ENCODE peak calls at places on chromosomes 5 and 9, in six cellular contexts. Y is HCT116, E is SK-N-SH, Q is GM12878, N is HepG2, S is K562. J is an unnamed sample.

GRCh38 chr5:98769006-98769255 is 4.5 kb upstream of the RGMB start:
- DNase-seq in Y (no peak), E (peak), Q (no peak), N (no peak), S (no peak), J (no peak)

GRCh38 chr9:91536211-91536691 is 112.6 kb upstream of the NFIL3 start:
- DNase-seq in Y (peak), E (no peak), Q (no peak), N (peak), S (no peak), J (peak)

GRCh38 chr9:73133042-73133651 is 18.5 kb upstream of the ANXA1 start:
- DNase-seq in Y (no peak), E (no peak), Q (no peak), N (no peak), S (no peak), J (no peak)

GRCh38 chr9:110099236-110099741 is 108.7 kb downstream of the C9orf152 start:
- DNase-seq in Y (no peak), E (peak), Q (no peak), N (no peak), S (no peak), J (no peak)

GRCh38 chr9:127684576-127684975 is 22.2 kb upstream of the CFAP157 start:
- DNase-seq in Y (no peak), E (no peak), Q (no peak), N (no peak), S (no peak), J (no peak)

GRCh38 chr5:150257424-150257823 is 32.1 kb downstream of the CAMK2A start:
- DNase-seq in Y (no peak), E (no peak), Q (no peak), N (no peak), S (no peak), J (no peak)

GRCh38 chr5:155651-156410 is 35.5 kb upstream of the LRRC14B start:
- DNase-seq in Y (no peak), E (no peak), Q (no peak), N (no peak), S (no peak), J (no peak)

GRCh38 chr9:133782157-133783130 is 44.3 kb upstream of the SARDH start:
- DNase-seq in Y (peak), E (peak), Q (peak), N (peak), S (peak), J (peak)

GRCh38 chr9:69461084-69461483 is 136.1 kb downstream of the ENTREP1 start:
- DNase-seq in Y (no peak), E (no peak), Q (no peak), N (no peak), S (no peak), J (no peak)

GRCh38 chr9:35606138-35606504 is 1.1 kb downstream of the TESK1 start:
- DNase-seq in Y (no peak), E (peak), Q (no peak), N (no peak), S (peak), J (no peak)

GRCh38 chr5:94503677-94504076 is 114.7 kb downstream of the KIAA0825 start:
- DNase-seq in Y (no peak), E (no peak), Q (no peak), N (no peak), S (no peak), J (no peak)

GRCh38 chr9:112002847-112003457 is 106.3 kb downstream of the UGCG start:
- DNase-seq in Y (no peak), E (no peak), Q (no peak), N (no peak), S (no peak), J (no peak)

GRCh38 chr9:137070906-137071275 is 534 bp upstream of the SAPCD2 start:
- DNase-seq in Y (no peak), E (peak), Q (no peak), N (peak), S (no peak), J (no peak)

GRCh38 chr9:136671646-136672430 is 9.1 kb downstream of the EGFL7 start:
- DNase-seq in Y (no peak), E (peak), Q (no peak), N (no peak), S (peak), J (no peak)

GRCh38 chr9:4887556-4887955 is 94.8 kb downstream of the RCL1 start:
- DNase-seq in Y (no peak), E (no peak), Q (no peak), N (no peak), S (no peak), J (no peak)

GRCh38 chr5:120765189-120765588 is 301.1 kb downstream of the PRR16 start:
- DNase-seq in Y (no peak), E (no peak), Q (no peak), N (no peak), S (no peak), J (no peak)

GRCh38 chr5:378976-379742 is 57.6 kb downstream of the AHRR start:
- DNase-seq in Y (no peak), E (peak), Q (peak), N (no peak), S (no peak), J (no peak)

GRCh38 chr5:9421823-9422354 is 124.0 kb downstream of the SEMA5A start:
- DNase-seq in Y (no peak), E (no peak), Q (no peak), N (no peak), S (no peak), J (no peak)

GRCh38 chr5:16930487-16930886 is 5.6 kb downstream of the MYO10 start:
- DNase-seq in Y (no peak), E (no peak), Q (no peak), N (no peak), S (no peak), J (no peak)

GRCh38 chr9:15935661-15936315 is 382.9 kb downstream of the CCDC171 start:
- DNase-seq in Y (no peak), E (no peak), Q (no peak), N (no peak), S (no peak), J (no peak)

GRCh38 chr9:113011911-113012381 is at the start of gene ZNF883:
- DNase-seq in Y (no peak), E (peak), Q (no peak), N (peak), S (peak), J (no peak)

GRCh38 chr5:5105531-5105930 is 34.6 kb upstream of the ADAMTS16 start:
- DNase-seq in Y (no peak), E (no peak), Q (no peak), N (no peak), S (no peak), J (peak)

GRCh38 chr5:175494271-175495183 is 16.2 kb downstream of the SFXN1 start:
- DNase-seq in Y (no peak), E (no peak), Q (no peak), N (no peak), S (no peak), J (no peak)
- TF ChIP-seq CTCF in Y (no peak), E (no peak), Q (no peak), N (no peak), S (no peak), J (no peak)

DNA sequence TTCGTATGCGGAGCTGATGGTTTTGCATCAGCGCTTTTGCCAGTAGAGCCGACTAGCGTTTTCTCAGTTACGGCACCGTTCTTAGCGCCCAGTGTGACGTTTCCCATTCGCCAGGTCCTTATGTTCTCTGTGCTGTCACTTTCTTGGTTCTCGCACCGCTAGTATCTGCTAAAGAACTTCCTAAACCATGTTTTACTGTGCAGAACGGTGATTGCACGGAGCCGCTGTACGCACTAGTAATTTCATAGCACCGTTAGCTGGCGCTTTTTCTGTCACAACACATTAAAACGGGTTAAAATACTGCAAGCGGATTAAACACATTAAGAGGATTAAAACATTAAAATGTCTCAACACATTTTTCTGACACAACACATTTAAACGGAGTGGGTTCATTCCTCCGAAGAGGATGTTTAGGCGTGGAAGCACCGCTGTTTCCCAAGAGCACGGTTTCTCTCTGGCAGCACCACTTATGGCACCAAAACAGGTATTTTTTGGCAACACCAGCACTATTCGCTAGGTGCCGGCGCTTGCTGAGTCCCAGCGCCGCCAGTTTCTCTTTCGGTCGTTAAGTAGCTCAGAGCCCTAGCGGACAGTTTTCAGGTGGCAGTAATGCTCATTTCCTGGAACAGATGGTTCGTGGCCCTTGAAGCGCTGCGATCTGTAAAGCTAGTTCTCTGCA is 20.4 kb downstream of the ANXA2R start:
- DNase-seq in Y (peak), E (peak), Q (no peak), N (peak), S (no peak), J (peak)
- TF ChIP-seq REST in Y (no peak), E (no peak), Q (no peak), N (no peak), S (no peak), J (no peak)

DNA sequence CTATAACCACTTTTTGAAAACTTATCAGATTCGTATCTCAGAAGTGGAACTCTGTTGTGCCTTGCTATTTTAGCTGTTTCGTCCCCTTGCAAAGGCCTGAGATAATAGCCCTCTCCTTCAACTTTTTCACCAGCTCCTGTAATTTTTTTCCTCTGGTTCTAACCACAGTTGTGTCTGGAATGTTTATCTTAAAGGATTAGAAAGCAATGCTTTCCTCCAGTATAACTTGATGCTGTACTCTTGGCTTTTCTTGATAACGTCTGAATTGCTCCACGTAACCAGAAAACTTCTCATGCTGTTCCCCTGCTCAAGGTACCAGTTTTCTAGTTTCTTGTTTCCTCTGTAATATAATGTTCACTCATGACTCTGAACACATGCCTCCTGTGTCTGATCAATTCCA is 209.4 kb downstream of the DTWD2 start:
- DNase-seq in Y (no peak), E (no peak), Q (no peak), N (no peak), S (no peak), J (no peak)
- TF ChIP-seq SIN3A in Y (no peak), E (no peak), Q (no peak), N (no peak), S (no peak), J (no peak)

DNA sequence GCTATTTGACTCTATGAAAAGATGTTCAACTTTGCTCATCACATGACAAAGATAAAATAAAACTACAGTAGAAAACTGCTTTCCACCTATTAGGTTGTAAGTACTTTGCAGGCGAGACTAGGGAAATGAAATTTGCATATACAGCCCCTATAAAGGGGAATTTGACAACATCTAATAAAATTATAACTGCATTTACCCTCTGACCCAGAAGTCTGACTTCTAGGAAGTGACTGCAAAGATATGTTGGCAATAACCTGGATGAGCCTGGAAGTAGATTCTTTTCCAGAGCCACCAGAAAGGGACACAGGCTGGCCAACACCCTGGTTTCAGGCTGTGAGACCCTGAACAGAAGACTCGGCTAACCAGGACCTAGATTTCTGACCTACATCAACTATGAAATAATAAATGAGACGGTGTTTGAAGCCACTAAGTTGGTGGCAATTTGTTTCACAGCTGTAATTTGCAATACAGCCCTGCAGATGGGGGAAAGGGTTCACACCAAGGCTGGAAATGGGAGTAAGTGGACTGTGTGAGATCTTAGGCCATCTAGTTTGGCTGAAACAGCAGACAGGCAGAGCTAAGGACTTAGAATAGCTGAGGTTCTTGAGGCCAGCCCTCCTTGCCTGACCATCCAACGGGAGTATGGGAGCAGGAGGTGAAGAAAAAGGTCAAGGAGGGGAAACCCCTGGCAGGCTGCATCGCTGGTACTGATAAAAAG is 106.6 kb downstream of the SIL1 start:
- DNase-seq in Y (no peak), E (no peak), Q (no peak), N (no peak), S (no peak), J (no peak)
- TF ChIP-seq CTCF in Y (no peak), E (no peak), Q (peak), N (peak), S (peak), J (peak)

J was measured in Panc1.